ENCODE peak calls at places on chromosomes 6 and 20, in four cellular contexts. N is hepatic stellate cell, Z is neural crest cell, Q is H4. C is an unnamed sample.
A peak's percentile ranks its signal among the peaks of the same experiment; 100 is the strongest.

GRCh38 chr6:11911535-11911934 is 100.6 kb upstream of the HIVEP1 start:
- DNase-seq in N (no peak), Z (no peak), Q (no peak), C (no peak)

GRCh38 chr20:59676877-59677140 is 72.5 kb downstream of the PHACTR3 start:
- DNase-seq in N (no peak), Z (no peak), Q (no peak), C (no peak)

GRCh38 chr6:137768935-137769334 is 98.1 kb upstream of the TNFAIP3 start:
- DNase-seq in N (no peak), Z (no peak), Q (no peak), C (no peak)

GRCh38 chr20:46568570-46569129 is 18.2 kb upstream of the OCSTAMP start:
- DNase-seq in N (no peak), Z (no peak), Q (peak; percentile 83), C (peak; percentile 47)

GRCh38 chr6:30378290-30378937 is 33.5 kb downstream of the RPP21 start:
- DNase-seq in N (no peak), Z (no peak), Q (no peak), C (peak; percentile 19)

GRCh38 chr20:34269996-34270627 is 28.9 kb downstream of the ASIP start:
- DNase-seq in N (no peak), Z (no peak), Q (no peak), C (no peak)

GRCh38 chr6:123913858-123914257 is 110.2 kb downstream of the NKAIN2 start:
- DNase-seq in N (no peak), Z (no peak), Q (no peak), C (no peak)

GRCh38 chr6:123764717-123765116 is 38.9 kb upstream of the NKAIN2 start:
- DNase-seq in N (no peak), Z (no peak), Q (no peak), C (no peak)

GRCh38 chr20:20205141-20205861 is 153.0 kb downstream of the CFAP61 start:
- DNase-seq in N (no peak), Z (no peak), Q (no peak), C (no peak)

GRCh38 chr6:116876635-116877611 is at the start of gene RFX6:
- DNase-seq in N (no peak), Z (no peak), Q (no peak), C (no peak)

GRCh38 chr6:104958720-104959452 is 2.0 kb downstream of the LIN28B start:
- DNase-seq in N (no peak), Z (no peak), Q (no peak), C (no peak)

GRCh38 chr20:51563597-51564332 is 21.2 kb upstream of the NFATC2 start:
- DNase-seq in N (peak; percentile 73), Z (no peak), Q (peak; percentile 73), C (peak; percentile 89)

GRCh38 chr6:116881236-116881635 is 4.2 kb downstream of the RFX6 start:
- DNase-seq in N (no peak), Z (no peak), Q (no peak), C (no peak)

GRCh38 chr20:33209789-33210188 is 7.4 kb upstream of the BPIFA3 start:
- DNase-seq in N (peak; percentile 31), Z (peak; percentile 97), Q (peak; percentile 40), C (peak; percentile 84)

GRCh38 chr6:44054635-44055559 is 72.4 kb downstream of the MRPL14 start:
- DNase-seq in N (no peak), Z (no peak), Q (peak; percentile 92), C (no peak)

GRCh38 chr20:8073024-8073832 is 53.7 kb upstream of the TMX4 start:
- DNase-seq in N (peak; percentile 4), Z (no peak), Q (peak; percentile 77), C (no peak)

GRCh38 chr6:52361945-52362442 is at the start of gene PAQR8:
- DNase-seq in N (peak; percentile 90), Z (peak; percentile 60), Q (peak; percentile 36), C (peak; percentile 82)

GRCh38 chr6:22544469-22544868 is 24.9 kb upstream of the HDGFL1 start:
- DNase-seq in N (no peak), Z (no peak), Q (no peak), C (no peak)

GRCh38 chr6:154071711-154072110 is 32.7 kb downstream of the OPRM1 start:
- DNase-seq in N (no peak), Z (no peak), Q (peak; percentile 15), C (no peak)

GRCh38 chr20:47461120-47461685 is 40.5 kb upstream of the NCOA3 start:
- DNase-seq in N (no peak), Z (no peak), Q (no peak), C (no peak)

GRCh38 chr6:73823832-73824231 is 127.8 kb downstream of the CD109 start:
- DNase-seq in N (no peak), Z (no peak), Q (no peak), C (no peak)

GRCh38 chr20:63941282-63942060 is 14.7 kb downstream of the UCKL1 start:
- DNase-seq in N (no peak), Z (no peak), Q (no peak), C (peak; percentile 98)

GRCh38 chr6:132369526-132369925 is 31.7 kb downstream of the MOXD1 start:
- DNase-seq in N (no peak), Z (no peak), Q (no peak), C (no peak)

GRCh38 chr6:33985333-33985751 is 160.5 kb downstream of the GRM4 start:
- DNase-seq in N (no peak), Z (no peak), Q (no peak), C (no peak)

GRCh38 chr6:109794201-109794926 is 103.3 kb downstream of the FIG4 start:
- DNase-seq in N (no peak), Z (no peak), Q (peak; percentile 33), C (peak; percentile 74)

GRCh38 chr20:23765578-23765977 is 14.8 kb upstream of the CST1 start:
- DNase-seq in N (no peak), Z (no peak), Q (no peak), C (no peak)

C was measured in COLO829.